ENCODE peak calls at places on chromosomes 4 and X, in five cellular contexts. S is A549, U is K562, C is transverse colon, W is SK-N-SH. K is an unnamed sample.

GRCh38 chr4:41212221-41213203 is 1.8 kb downstream of the APBB2 start:
- DNase-seq in S (peak), U (no peak), C (peak), W (peak), K (peak)

GRCh38 chrX:153866302-153867019 is 19.5 kb downstream of the L1CAM start:
- DNase-seq in S (no peak), U (no peak), C (no peak), W (no peak), K (peak)

GRCh38 chrX:119389854-119390501 is 9.2 kb upstream of the SLC25A43 start:
- DNase-seq in S (no peak), U (peak), C (no peak), W (no peak), K (no peak)

GRCh38 chr4:3673716-3674478 is 92.3 kb upstream of the ADRA2C start:
- DNase-seq in S (no peak), U (no peak), C (no peak), W (no peak), K (peak)

GRCh38 chrX:24498975-24499374 is 33.9 kb downstream of the PDK3 start:
- DNase-seq in S (peak), U (no peak), C (no peak), W (peak), K (no peak)

GRCh38 chrX:30812326-30812725 is 76.7 kb downstream of the TAB3 start:
- DNase-seq in S (no peak), U (no peak), C (no peak), W (no peak), K (no peak)

GRCh38 chr4:2977116-2978097 is 14.0 kb downstream of the GRK4 start:
- DNase-seq in S (no peak), U (peak), C (no peak), W (no peak), K (no peak)

GRCh38 chr4:26116057-26116456 is 202.0 kb downstream of the SMIM20 start:
- DNase-seq in S (no peak), U (no peak), C (no peak), W (no peak), K (no peak)

GRCh38 chrX:149682956-149683947 is 28.6 kb upstream of the MAGEA11 start:
- DNase-seq in S (no peak), U (no peak), C (no peak), W (no peak), K (no peak)

GRCh38 chr4:165743422-165743821 is 129.6 kb upstream of the TLL1 start:
- DNase-seq in S (no peak), U (no peak), C (no peak), W (no peak), K (no peak)

GRCh38 chr4:180923476-180923875 is 1319.7 kb upstream of the TENM3 start:
- DNase-seq in S (no peak), U (no peak), C (no peak), W (no peak), K (no peak)

GRCh38 chr4:73970011-73970410 is 11.8 kb downstream of the PF4 start:
- DNase-seq in S (no peak), U (no peak), C (no peak), W (no peak), K (no peak)

GRCh38 chr4:73962724-73963123 is 19.1 kb downstream of the PF4 start:
- DNase-seq in S (no peak), U (no peak), C (no peak), W (no peak), K (no peak)

GRCh38 chr4:73970945-73971344 is 10.9 kb downstream of the PF4 start:
- DNase-seq in S (no peak), U (no peak), C (no peak), W (no peak), K (no peak)

GRCh38 chr4:73967891-73968290 is 13.9 kb downstream of the PF4 start:
- DNase-seq in S (no peak), U (no peak), C (no peak), W (no peak), K (no peak)

GRCh38 chr4:73964862-73965611 is 16.8 kb downstream of the PF4 start:
- DNase-seq in S (peak), U (peak), C (no peak), W (no peak), K (no peak)
- TF ChIP-seq CTCF in S (no peak), U (peak), C (peak), W (peak), K (no peak)

DNA sequence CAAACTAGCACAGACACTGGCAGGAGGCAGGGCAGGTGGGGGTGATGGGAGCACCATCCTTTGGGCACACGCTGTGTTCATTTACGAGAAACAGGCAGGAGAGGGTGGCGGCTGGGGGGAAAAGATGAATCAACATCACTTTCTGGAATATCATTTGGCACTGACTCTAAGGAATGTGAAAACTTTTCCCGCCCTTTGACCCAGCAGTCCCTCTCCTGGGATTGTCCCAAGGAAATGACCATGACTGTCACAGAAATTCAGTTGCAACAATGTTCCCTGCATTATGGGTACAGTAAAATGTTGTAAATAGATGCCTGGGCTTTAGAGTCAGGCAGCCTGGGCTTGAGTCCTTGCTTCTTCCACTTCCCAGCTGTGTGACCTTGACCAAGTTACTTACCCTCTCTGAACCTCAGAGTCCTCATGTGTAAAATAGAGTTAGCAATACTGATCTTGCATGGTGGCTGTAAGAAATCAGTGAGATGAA is 58.6 kb downstream of the ABLIM2 start:
- DNase-seq in S (peak), U (no peak), C (peak), W (no peak), K (no peak)
- TF ChIP-seq EP300 in S (no peak), U (no peak), C (peak), W (no peak), K (peak)

GRCh38 chr4:113436360-113436759 is 325.2 kb downstream of the CAMK2D start:
- DNase-seq in S (no peak), U (no peak), C (no peak), W (no peak), K (no peak)
- H3K4me3 ChIP-seq in S (no peak), U (no peak), C (no peak), W (no peak), K (no peak)

GRCh38 chr4:109801895-109802319 is at the start of gene CFI:
- DNase-seq in S (no peak), U (no peak), C (no peak), W (no peak), K (no peak)

GRCh38 chr4:109795059-109795458 is 6.7 kb downstream of the CFI start:
- DNase-seq in S (no peak), U (no peak), C (no peak), W (no peak), K (no peak)

GRCh38 chr4:109801099-109801789 is 555 bp downstream of the CFI start:
- DNase-seq in S (no peak), U (no peak), C (no peak), W (no peak), K (no peak)

GRCh38 chr4:109803924-109804571 is 2.2 kb upstream of the CFI start:
- DNase-seq in S (peak), U (peak), C (peak), W (peak), K (no peak)

DNA sequence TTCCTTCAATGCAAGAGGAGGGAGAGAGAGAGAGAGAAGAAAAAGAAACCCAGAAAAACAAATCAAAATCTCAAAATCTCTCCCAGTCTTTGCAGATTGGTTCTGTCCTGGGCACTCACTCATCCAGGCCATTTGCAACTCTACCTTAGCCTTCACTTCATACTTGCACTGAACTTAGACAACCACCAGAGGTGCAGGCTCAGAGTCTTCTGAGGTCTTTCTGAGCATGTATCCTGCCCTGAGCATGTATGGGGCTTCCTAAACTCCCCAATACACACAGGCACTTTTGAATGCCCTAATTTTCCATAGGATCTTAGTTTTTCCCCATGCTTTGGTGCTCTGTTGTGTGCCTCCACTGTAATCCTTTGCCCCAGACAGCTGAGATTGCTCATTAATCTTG is 2.9 kb downstream of the CFI start:
- DNase-seq in S (no peak), U (no peak), C (no peak), W (no peak), K (no peak)
- TF ChIP-seq CTCF in S (no peak), U (no peak), C (no peak), W (no peak), K (no peak)

GRCh38 chr4:150457802-150458201 is 124.1 kb upstream of the MAB21L2 start:
- DNase-seq in S (no peak), U (no peak), C (no peak), W (no peak), K (no peak)
- TF ChIP-seq EP300 in S (no peak), U (no peak), C (no peak), W (peak), K (no peak)

GRCh38 chr4:68344785-68345184 is 5.1 kb downstream of the YTHDC1 start:
- DNase-seq in S (no peak), U (no peak), C (no peak), W (no peak), K (no peak)
- H3K4me3 ChIP-seq in S (no peak), U (no peak), C (no peak), W (no peak), K (no peak)

K was measured in sigmoid colon.